ENCODE peak calls at places on chromosome 11, in six cellular contexts. S is mesendoderm; K is ecto neural progenitor cell; O is head of caudate nucleus; F is central memory CD4-positive, alpha-beta T cell; R is HFF-Myc. C is an unnamed sample.

GRCh38 chr11:3146612-3147256 is 18.4 kb downstream of the OSBPL5 start:
- DNase-seq in S (no peak), K (no peak), O (no peak), F (no peak), R (no peak), C (no peak)

GRCh38 chr11:77660947-77661346 is 23.4 kb upstream of the CLNS1A start:
- DNase-seq in S (no peak), K (no peak), O (no peak), F (no peak), R (no peak), C (no peak)

GRCh38 chr11:19907839-19908238 is 195.2 kb downstream of the NAV2 start:
- DNase-seq in S (no peak), K (no peak), O (no peak), F (no peak), R (no peak), C (no peak)

GRCh38 chr11:75463106-75463774 is 30.2 kb upstream of the KLHL35 start:
- DNase-seq in S (peak; percentile 77), K (no peak), O (no peak), F (no peak), R (no peak), C (no peak)

GRCh38 chr11:65356394-65356972 is 1.9 kb downstream of the TIGD3 start:
- DNase-seq in S (no peak), K (no peak), O (no peak), F (no peak), R (no peak), C (no peak)

GRCh38 chr11:113014262-113014661 is 53.0 kb downstream of the NCAM1 start:
- DNase-seq in S (no peak), K (no peak), O (no peak), F (no peak), R (no peak), C (peak; percentile 30)

GRCh38 chr11:61947486-61948210 is 2.5 kb upstream of the BEST1 start:
- DNase-seq in S (peak; percentile 89), K (peak; percentile 90), O (peak; percentile 85), F (peak; percentile 51), R (peak; percentile 90), C (peak; percentile 81)

GRCh38 chr11:65435981-65436411 is 13.4 kb downstream of the NEAT1 start:
- DNase-seq in S (no peak), K (no peak), O (no peak), F (no peak), R (no peak), C (no peak)

GRCh38 chr11:108985611-108986279 is 320.9 kb downstream of the DDX10 start:
- DNase-seq in S (no peak), K (no peak), O (no peak), F (no peak), R (peak; percentile 35), C (no peak)

GRCh38 chr11:71355266-71355665 is 92.9 kb downstream of the DHCR7 start:
- DNase-seq in S (no peak), K (no peak), O (no peak), F (no peak), R (no peak), C (no peak)

GRCh38 chr11:130003717-130004001 is 1.0 kb upstream of the PRDM10 start:
- DNase-seq in S (no peak), K (no peak), O (no peak), F (no peak), R (no peak), C (no peak)

GRCh38 chr11:2315395-2316168 is 13.8 kb downstream of the TSPAN32 start:
- DNase-seq in S (no peak), K (no peak), O (no peak), F (no peak), R (no peak), C (no peak)

GRCh38 chr11:120525285-120526085 is 13.9 kb downstream of the GRIK4 start:
- DNase-seq in S (no peak), K (no peak), O (no peak), F (no peak), R (no peak), C (no peak)

GRCh38 chr11:78802058-78802633 is 227.5 kb upstream of the NARS2 start:
- DNase-seq in S (peak; percentile 66), K (no peak), O (no peak), F (no peak), R (no peak), C (no peak)

GRCh38 chr11:40384991-40385390 is 1074.5 kb downstream of the LRRC4C start:
- DNase-seq in S (no peak), K (no peak), O (no peak), F (no peak), R (peak; percentile 83), C (no peak)

GRCh38 chr11:76626921-76627391 is 43.6 kb downstream of the LRRC32 start:
- DNase-seq in S (no peak), K (peak; percentile 25), O (no peak), F (no peak), R (no peak), C (no peak)

GRCh38 chr11:77082838-77083552 is 16.2 kb downstream of the CAPN5 start:
- DNase-seq in S (peak; percentile 28), K (no peak), O (peak; percentile 16), F (peak; percentile 40), R (no peak), C (peak; percentile 59)